ENCODE peak calls at places on chromosomes 7 and 10, in five cellular contexts. W, I, A, T and Y are unnamed samples.

GRCh38 chr10:77320852-77321496 is 316.6 kb downstream of the KCNMA1 start:
- DNase-seq in W (peak; percentile 90), I (peak; percentile 54), A (no peak), T (no peak), Y (peak; percentile 82)

GRCh38 chr7:15326044-15326644 is 235.7 kb downstream of the AGMO start:
- DNase-seq in W (peak; percentile 59), I (peak; percentile 16), A (no peak), T (peak; percentile 2), Y (peak; percentile 30)

GRCh38 chr10:78129211-78129610 is 95.5 kb downstream of the RPS24 start:
- DNase-seq in W (no peak), I (no peak), A (no peak), T (no peak), Y (no peak)

GRCh38 chr10:71217266-71218045 is 5.1 kb downstream of the UNC5B start:
- DNase-seq in W (peak; percentile 19), I (peak; percentile 11), A (no peak), T (no peak), Y (no peak)

GRCh38 chr7:120554960-120555571 is 282.1 kb downstream of the KCND2 start:
- DNase-seq in W (peak; percentile 76), I (peak; percentile 30), A (no peak), T (peak; percentile 27), Y (peak; percentile 8)

GRCh38 chr10:11856678-11857077 is 33.5 kb downstream of the PROSER2 start:
- DNase-seq in W (no peak), I (no peak), A (no peak), T (no peak), Y (no peak)

GRCh38 chr10:34670101-34670500 is 145.0 kb downstream of the PARD3 start:
- DNase-seq in W (no peak), I (no peak), A (peak; percentile 23), T (no peak), Y (no peak)

GRCh38 chr10:97853006-97853405 is 3.4 kb downstream of the GOLGA7B start:
- DNase-seq in W (no peak), I (no peak), A (no peak), T (no peak), Y (no peak)

GRCh38 chr10:239109-239508 is 103.9 kb downstream of the ZMYND11 start:
- DNase-seq in W (peak; percentile 59), I (peak; percentile 74), A (no peak), T (no peak), Y (no peak)

GRCh38 chr10:1417574-1417973 is 319.8 kb downstream of the ADARB2 start:
- DNase-seq in W (no peak), I (no peak), A (no peak), T (no peak), Y (no peak)

DNA sequence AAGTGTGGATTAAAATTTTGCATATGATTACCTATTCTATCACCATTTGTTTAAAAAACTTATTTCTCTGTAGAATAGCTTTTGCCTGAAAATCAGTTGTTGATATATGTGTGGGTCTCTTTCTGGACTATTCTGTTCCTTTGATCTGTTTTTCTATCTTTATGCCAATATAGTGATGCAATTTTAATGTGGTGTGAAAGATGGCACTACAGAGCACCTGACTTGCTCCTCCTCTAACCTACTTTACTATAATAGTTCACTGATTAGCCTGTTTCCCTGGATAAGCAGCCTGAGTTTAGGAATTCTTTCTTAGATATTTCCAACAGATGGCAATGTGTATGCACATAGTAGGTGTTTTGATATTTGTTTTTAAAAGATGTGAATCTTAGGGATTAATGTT is 294.5 kb downstream of the AUTS2 start:
- DNase-seq in W (no peak), I (no peak), A (no peak), T (no peak), Y (no peak)
- TF ChIP-seq CTCF in W (no peak), I (peak; percentile 25), A (no peak), T (no peak), Y (no peak)

DNA sequence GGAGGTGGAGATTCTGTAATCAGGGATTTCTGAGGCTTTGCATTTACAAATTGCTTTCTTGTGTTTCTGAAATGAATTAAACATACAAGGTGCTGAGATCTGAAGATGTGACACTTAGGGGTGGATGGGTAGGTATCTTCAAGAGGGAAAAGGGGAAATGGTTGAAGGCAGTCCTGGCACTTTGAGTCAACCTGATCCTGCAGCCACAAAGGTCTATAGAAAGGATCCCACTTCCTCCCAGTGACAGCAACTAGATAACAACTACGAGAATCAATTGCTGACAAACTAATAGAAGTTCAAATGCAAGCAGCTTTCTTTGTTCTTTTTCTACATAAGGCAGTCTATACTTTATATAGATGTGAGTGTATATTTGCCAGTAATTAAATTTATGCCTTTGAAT is 553.3 kb downstream of the MDFIC start:
- DNase-seq in W (no peak), I (no peak), A (no peak), T (no peak), Y (no peak)
- TF ChIP-seq CTCF in W (no peak), I (no peak), A (no peak), T (no peak), Y (no peak)

GRCh38 chr7:47406766-47407129 is 175.2 kb downstream of the TNS3 start:
- DNase-seq in W (no peak), I (no peak), A (no peak), T (no peak), Y (no peak)

GRCh38 chr7:47405921-47406765 is 175.8 kb downstream of the TNS3 start:
- DNase-seq in W (no peak), I (peak; percentile 64), A (no peak), T (no peak), Y (no peak)

GRCh38 chr7:47408675-47409074 is 173.2 kb downstream of the TNS3 start:
- DNase-seq in W (no peak), I (no peak), A (no peak), T (no peak), Y (no peak)

GRCh38 chr7:47407136-47407535 is 174.8 kb downstream of the TNS3 start:
- DNase-seq in W (no peak), I (no peak), A (no peak), T (no peak), Y (no peak)

GRCh38 chr7:47407821-47408674 is 173.9 kb downstream of the TNS3 start:
- DNase-seq in W (no peak), I (no peak), A (no peak), T (no peak), Y (no peak)
- TF ChIP-seq CTCF in W (no peak), I (no peak), A (no peak), T (no peak), Y (no peak)

DNA sequence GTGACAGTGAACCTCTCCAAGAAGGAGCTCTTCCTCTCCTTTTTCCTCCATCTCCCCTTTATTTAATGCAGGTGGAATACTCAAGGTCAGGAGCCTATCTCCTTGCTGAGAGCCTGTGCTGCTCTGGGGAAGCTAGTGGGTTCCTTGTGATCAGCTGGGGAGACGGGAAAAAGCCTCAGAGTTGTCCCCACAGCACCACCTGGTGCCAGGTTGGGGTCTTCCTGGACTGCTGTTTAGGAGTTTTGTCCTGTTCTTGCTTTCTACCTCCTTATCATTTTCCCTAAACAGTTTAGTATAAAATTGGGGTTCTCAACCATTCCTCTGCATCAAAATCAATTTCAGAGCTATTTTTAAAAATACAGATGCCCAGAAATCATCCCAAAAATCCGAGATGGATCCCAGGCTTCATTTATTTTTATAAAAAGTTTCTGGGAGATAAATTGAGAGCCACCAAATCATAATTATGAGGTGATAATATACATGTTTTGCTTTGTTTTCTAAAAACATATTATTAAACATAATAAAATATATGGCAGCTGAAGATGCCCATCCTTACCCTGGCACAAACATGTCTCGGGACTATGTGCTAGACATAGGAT is 44.3 kb downstream of the MACC1 start:
- DNase-seq in W (peak; percentile 66), I (peak; percentile 23), A (no peak), T (peak; percentile 37), Y (peak; percentile 13)
- TF ChIP-seq CTCF in W (peak; percentile 71), I (peak; percentile 77), A (peak; percentile 55), T (peak; percentile 47), Y (peak; percentile 46)

GRCh38 chr10:20492447-20492846 is 404.7 kb downstream of the NEBL start:
- DNase-seq in W (peak; percentile 39), I (no peak), A (no peak), T (no peak), Y (no peak)
- TF ChIP-seq CTCF in W (peak; percentile 12), I (no peak), A (no peak), T (no peak), Y (no peak)

DNA sequence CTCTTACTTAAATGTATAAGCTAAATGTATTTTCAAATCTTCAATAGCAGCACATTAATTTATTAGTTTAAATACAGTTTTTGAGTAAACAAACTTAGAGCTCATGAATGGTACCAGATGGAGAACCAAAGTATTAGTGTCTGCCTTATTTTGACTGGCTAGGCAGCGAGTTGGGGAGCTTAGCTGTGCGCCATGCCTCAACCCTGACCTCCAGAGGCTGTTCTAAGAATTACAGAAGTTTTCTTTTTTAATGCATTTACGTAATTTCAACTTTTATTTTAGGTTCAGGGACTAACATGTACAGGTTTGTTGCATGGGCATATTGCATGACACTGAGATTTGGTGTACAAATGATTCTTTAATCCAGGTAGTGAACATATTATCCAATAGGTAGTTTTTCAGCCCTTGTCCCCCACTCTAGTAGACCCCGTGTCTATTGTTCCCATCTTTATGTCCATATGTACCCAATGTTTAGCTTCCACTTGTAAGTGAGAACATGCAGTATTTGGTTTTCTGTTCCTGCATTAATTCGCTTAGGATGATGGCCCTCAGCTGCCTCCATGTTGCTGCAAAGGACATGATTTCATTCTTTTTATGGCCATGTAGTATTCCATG is 166.8 kb downstream of the IQUB start:
- DNase-seq in W (peak; percentile 63), I (no peak), A (no peak), T (peak; percentile 53), Y (no peak)
- TF ChIP-seq CTCF in W (peak; percentile 88), I (peak; percentile 64), A (peak; percentile 72), T (peak; percentile 75), Y (peak; percentile 70)

GRCh38 chr10:69125554-69125953 is 1.6 kb downstream of the VPS26A start:
- DNase-seq in W (no peak), I (no peak), A (no peak), T (no peak), Y (no peak)
- TF ChIP-seq CTCF in W (no peak), I (no peak), A (no peak), T (no peak), Y (no peak)

GRCh38 chr10:125014086-125014830 is 72.3 kb downstream of the ZRANB1 start:
- DNase-seq in W (no peak), I (no peak), A (no peak), T (no peak), Y (no peak)
- TF ChIP-seq CTCF in W (no peak), I (no peak), A (no peak), T (no peak), Y (no peak)